ENCODE peak calls at places on chromosomes 12 and 14, in seven cellular contexts. J is Caki2; O is ecto neural progenitor cell; W is left colon; L is activated CD4-positive, CD25-positive, alpha-beta regulatory T cell treated with anti-CD3 and anti-CD28 coated beads, Interleukin-2, amount 50 U/mL, for 72 hours; T is progenitor cell of endocrine pancreas; I is ovary. V is an unnamed sample.

GRCh38 chr14:28766505-28767238 is at the start of gene FOXG1:
- DNase-seq in J (no peak), O (peak; percentile 79), W (no peak), L (no peak), T (no peak), I (peak; percentile 47), V (no peak)

GRCh38 chr12:130497991-130498390 is 160.3 kb downstream of the PIWIL1 start:
- DNase-seq in J (no peak), O (no peak), W (no peak), L (no peak), T (no peak), I (no peak), V (no peak)

GRCh38 chr14:53954551-53955233 is 1.9 kb downstream of the BMP4 start:
- DNase-seq in J (peak; percentile 8), O (peak; percentile 62), W (peak; percentile 32), L (no peak), T (no peak), I (peak; percentile 40), V (peak; percentile 56)

GRCh38 chr14:58078068-58078467 is 73.9 kb downstream of the ARMH4 start:
- DNase-seq in J (peak; percentile 41), O (no peak), W (no peak), L (no peak), T (no peak), I (no peak), V (no peak)

GRCh38 chr12:21774358-21775129 is at the start of gene KCNJ8:
- DNase-seq in J (peak; percentile 11), O (peak; percentile 85), W (peak; percentile 34), L (no peak), T (peak; percentile 69), I (peak; percentile 88), V (no peak)

GRCh38 chr12:67070307-67070600 is 198.9 kb upstream of the CAND1 start:
- DNase-seq in J (no peak), O (no peak), W (no peak), L (no peak), T (no peak), I (no peak), V (peak; percentile 38)

GRCh38 chr12:110860833-110861291 is 14.1 kb downstream of the CCDC63 start:
- DNase-seq in J (no peak), O (peak; percentile 82), W (no peak), L (no peak), T (no peak), I (no peak), V (no peak)

GRCh38 chr12:10131101-10131632 is 1.2 kb upstream of the CLEC7A start:
- DNase-seq in J (no peak), O (no peak), W (no peak), L (no peak), T (no peak), I (no peak), V (no peak)

GRCh38 chr12:12008931-12009611 is 61.7 kb upstream of the BCL2L14 start:
- DNase-seq in J (peak; percentile 77), O (peak; percentile 80), W (no peak), L (no peak), T (no peak), I (no peak), V (no peak)

GRCh38 chr12:89349814-89350213 is 2.5 kb downstream of the DUSP6 start:
- DNase-seq in J (no peak), O (no peak), W (peak; percentile 31), L (no peak), T (no peak), I (no peak), V (no peak)

V was measured in T47D.